ENCODE peak calls at places on chromosomes 7 and 10, in four cellular contexts. V is left colon, K is NCI-H1930, P is fibroblast of mammary gland. B is an unnamed sample.

GRCh38 chr10:131445623-131446022 is 134.1 kb upstream of the TCERG1L start:
- DNase-seq in V (no peak), K (no peak), P (no peak), B (no peak)

GRCh38 chr7:158077441-158077840 is 510.2 kb downstream of the PTPRN2 start:
- DNase-seq in V (no peak), K (no peak), P (no peak), B (no peak)

GRCh38 chr10:97048649-97049427 is 136.9 kb downstream of the SLIT1 start:
- DNase-seq in V (no peak), K (no peak), P (no peak), B (no peak)

GRCh38 chr7:100163871-100164270 is 4.5 kb downstream of the GAL3ST4 start:
- DNase-seq in V (no peak), K (no peak), P (no peak), B (no peak)

GRCh38 chr10:8800426-8800825 is 745.9 kb downstream of the GATA3 start:
- DNase-seq in V (no peak), K (no peak), P (no peak), B (no peak)

GRCh38 chr10:78451592-78451991 is 417.9 kb downstream of the RPS24 start:
- DNase-seq in V (no peak), K (no peak), P (peak; percentile 24), B (no peak)

GRCh38 chr7:1027285-1028043 is 16.9 kb upstream of the GPR146 start:
- DNase-seq in V (peak; percentile 49), K (no peak), P (peak; percentile 31), B (peak; percentile 35)

GRCh38 chr10:12445701-12446334 is 96.5 kb downstream of the CAMK1D start:
- DNase-seq in V (no peak), K (no peak), P (no peak), B (no peak)

GRCh38 chr10:78301481-78301880 is 267.8 kb downstream of the RPS24 start:
- DNase-seq in V (no peak), K (no peak), P (no peak), B (no peak)

GRCh38 chr10:17200035-17200884 is 1.2 kb downstream of the TRDMT1 start:
- DNase-seq in V (no peak), K (no peak), P (peak; percentile 46), B (peak; percentile 49)

GRCh38 chr10:35517431-35518181 is 87.5 kb upstream of the GJD4 start:
- DNase-seq in V (no peak), K (no peak), P (peak; percentile 75), B (peak; percentile 42)

GRCh38 chr7:139106959-139107358 is 2.6 kb downstream of the ZC3HAV1 start:
- DNase-seq in V (no peak), K (no peak), P (no peak), B (no peak)

GRCh38 chr7:43767311-43767710 is 8.8 kb downstream of the BLVRA start:
- DNase-seq in V (no peak), K (no peak), P (no peak), B (no peak)

GRCh38 chr10:49139000-49139865 is 5.4 kb upstream of the FAM170B start:
- DNase-seq in V (no peak), K (no peak), P (peak; percentile 88), B (peak; percentile 92)

GRCh38 chr10:95217476-95217875 is 23.4 kb downstream of the ACSM6 start:
- DNase-seq in V (no peak), K (no peak), P (peak; percentile 42), B (peak; percentile 39)

GRCh38 chr10:76191371-76191770 is 759.9 kb downstream of the LRMDA start:
- DNase-seq in V (no peak), K (no peak), P (no peak), B (no peak)

GRCh38 chr10:70978181-70978580 is 89.8 kb upstream of the PCBD1 start:
- DNase-seq in V (no peak), K (no peak), P (no peak), B (no peak)

GRCh38 chr7:146660839-146661238 is 544.2 kb downstream of the CNTNAP2 start:
- DNase-seq in V (no peak), K (no peak), P (no peak), B (no peak)

GRCh38 chr10:84478155-84478554 is 149.8 kb downstream of the CCSER2 start:
- DNase-seq in V (no peak), K (no peak), P (peak; percentile 54), B (peak; percentile 16)

GRCh38 chr7:73966062-73966940 is 61.7 kb upstream of the ELN start:
- DNase-seq in V (no peak), K (no peak), P (peak; percentile 12), B (peak; percentile 29)

GRCh38 chr7:98870071-98870651 is 347 bp upstream of the TMEM130 start:
- DNase-seq in V (peak; percentile 31), K (peak; percentile 69), P (peak; percentile 34), B (peak; percentile 39)

GRCh38 chr10:128066954-128067382 is 59.3 kb downstream of the MKI67 start:
- DNase-seq in V (no peak), K (no peak), P (no peak), B (no peak)

GRCh38 chr7:107213193-107213788 is 44.5 kb downstream of the HBP1 start:
- DNase-seq in V (no peak), K (no peak), P (no peak), B (no peak)

GRCh38 chr10:34339816-34340553 is 475.1 kb downstream of the PARD3 start:
- DNase-seq in V (no peak), K (no peak), P (no peak), B (no peak)

GRCh38 chr7:75626954-75627353 is 111.8 kb downstream of the HIP1 start:
- DNase-seq in V (no peak), K (no peak), P (no peak), B (no peak)

GRCh38 chr7:31664890-31665289 is 22.1 kb upstream of the PPP1R17 start:
- DNase-seq in V (no peak), K (no peak), P (no peak), B (no peak)